ENCODE peak calls at places on chromosomes 6 and 20, in nine cellular contexts. One of them, this sample, is unnamed.

GRCh38 chr6:17385660-17386059 is 7.7 kb upstream of the CAP2 start:
- DNase-seq in astrocyte of the spinal cord: no peak
- DNase-seq in stimulated activated CD4-positive, alpha-beta T cell treated with anti-CD3 and anti-CD28 coated beads, Interleukin-4, amount 100 ng/mL, for 1 hour: no peak
- DNase-seq in PC-3: no peak
- DNase-seq in AG04450: peak
- DNase-seq in GM20000: no peak
- DNase-seq in H54: no peak
- DNase-seq in ACHN: no peak
- DNase-seq in NCI-H2081 treated with DMSO at 0.1 percent for 48 hours: no peak
- DNase-seq in this sample: no peak

GRCh38 chr6:130307752-130308361 is 58.0 kb upstream of the TMEM200A start:
- DNase-seq in PC-3: peak
- DNase-seq in NCI-H2081 treated with DMSO at 0.1 percent for 48 hours: no peak
- DNase-seq in astrocyte of the spinal cord: peak
- DNase-seq in stimulated activated CD4-positive, alpha-beta T cell treated with anti-CD3 and anti-CD28 coated beads, Interleukin-4, amount 100 ng/mL, for 1 hour: no peak
- DNase-seq in AG04450: peak
- DNase-seq in GM20000: no peak
- DNase-seq in H54: peak
- DNase-seq in ACHN: no peak
- DNase-seq in this sample: peak

GRCh38 chr20:36499723-36500501 is 41.4 kb upstream of the MYL9 start:
- DNase-seq in AG04450: no peak
- DNase-seq in stimulated activated CD4-positive, alpha-beta T cell treated with anti-CD3 and anti-CD28 coated beads, Interleukin-4, amount 100 ng/mL, for 1 hour: no peak
- DNase-seq in PC-3: no peak
- DNase-seq in GM20000: no peak
- DNase-seq in ACHN: no peak
- DNase-seq in NCI-H2081 treated with DMSO at 0.1 percent for 48 hours: no peak
- DNase-seq in H54: no peak
- DNase-seq in astrocyte of the spinal cord: peak
- DNase-seq in this sample: no peak

GRCh38 chr6:108156938-108157233 is 8.9 kb upstream of the NR2E1 start:
- DNase-seq in GM20000: peak
- DNase-seq in astrocyte of the spinal cord: no peak
- DNase-seq in NCI-H2081 treated with DMSO at 0.1 percent for 48 hours: no peak
- DNase-seq in stimulated activated CD4-positive, alpha-beta T cell treated with anti-CD3 and anti-CD28 coated beads, Interleukin-4, amount 100 ng/mL, for 1 hour: no peak
- DNase-seq in AG04450: no peak
- DNase-seq in ACHN: no peak
- DNase-seq in H54: no peak
- DNase-seq in PC-3: no peak
- DNase-seq in this sample: no peak

GRCh38 chr20:46458891-46459750 is 52.7 kb upstream of the ELMO2 start:
- DNase-seq in GM20000: no peak
- DNase-seq in PC-3: no peak
- DNase-seq in H54: no peak
- DNase-seq in astrocyte of the spinal cord: no peak
- DNase-seq in AG04450: no peak
- DNase-seq in ACHN: no peak
- DNase-seq in stimulated activated CD4-positive, alpha-beta T cell treated with anti-CD3 and anti-CD28 coated beads, Interleukin-4, amount 100 ng/mL, for 1 hour: peak
- DNase-seq in NCI-H2081 treated with DMSO at 0.1 percent for 48 hours: no peak
- DNase-seq in this sample: peak

GRCh38 chr20:41308726-41309413 is 8.7 kb downstream of the ZHX3 start:
- DNase-seq in NCI-H2081 treated with DMSO at 0.1 percent for 48 hours: no peak
- DNase-seq in H54: no peak
- DNase-seq in PC-3: no peak
- DNase-seq in astrocyte of the spinal cord: no peak
- DNase-seq in stimulated activated CD4-positive, alpha-beta T cell treated with anti-CD3 and anti-CD28 coated beads, Interleukin-4, amount 100 ng/mL, for 1 hour: no peak
- DNase-seq in ACHN: no peak
- DNase-seq in AG04450: no peak
- DNase-seq in GM20000: no peak
- DNase-seq in this sample: no peak

GRCh38 chr20:32507998-32508774 is 76.9 kb downstream of the NOL4L start:
- DNase-seq in H54: no peak
- DNase-seq in AG04450: no peak
- DNase-seq in astrocyte of the spinal cord: no peak
- DNase-seq in GM20000: no peak
- DNase-seq in PC-3: no peak
- DNase-seq in NCI-H2081 treated with DMSO at 0.1 percent for 48 hours: no peak
- DNase-seq in ACHN: no peak
- DNase-seq in stimulated activated CD4-positive, alpha-beta T cell treated with anti-CD3 and anti-CD28 coated beads, Interleukin-4, amount 100 ng/mL, for 1 hour: no peak
- DNase-seq in this sample: no peak

GRCh38 chr20:36066777-36067176 is 87.8 kb upstream of the EPB41L1 start:
- DNase-seq in ACHN: no peak
- DNase-seq in astrocyte of the spinal cord: no peak
- DNase-seq in stimulated activated CD4-positive, alpha-beta T cell treated with anti-CD3 and anti-CD28 coated beads, Interleukin-4, amount 100 ng/mL, for 1 hour: no peak
- DNase-seq in AG04450: no peak
- DNase-seq in NCI-H2081 treated with DMSO at 0.1 percent for 48 hours: peak
- DNase-seq in H54: no peak
- DNase-seq in GM20000: no peak
- DNase-seq in PC-3: no peak
- DNase-seq in this sample: no peak

GRCh38 chr6:159112714-159113113 is 56.5 kb upstream of the FNDC1 start:
- DNase-seq in astrocyte of the spinal cord: no peak
- DNase-seq in ACHN: no peak
- DNase-seq in GM20000: no peak
- DNase-seq in AG04450: no peak
- DNase-seq in PC-3: no peak
- DNase-seq in NCI-H2081 treated with DMSO at 0.1 percent for 48 hours: no peak
- DNase-seq in stimulated activated CD4-positive, alpha-beta T cell treated with anti-CD3 and anti-CD28 coated beads, Interleukin-4, amount 100 ng/mL, for 1 hour: no peak
- DNase-seq in H54: no peak
- DNase-seq in this sample: no peak

GRCh38 chr20:19783966-19784401 is 25.9 kb downstream of the RIN2 start:
- DNase-seq in GM20000: no peak
- DNase-seq in PC-3: peak
- DNase-seq in H54: no peak
- DNase-seq in astrocyte of the spinal cord: peak
- DNase-seq in ACHN: peak
- DNase-seq in stimulated activated CD4-positive, alpha-beta T cell treated with anti-CD3 and anti-CD28 coated beads, Interleukin-4, amount 100 ng/mL, for 1 hour: no peak
- DNase-seq in NCI-H2081 treated with DMSO at 0.1 percent for 48 hours: no peak
- DNase-seq in AG04450: peak
- DNase-seq in this sample: peak

GRCh38 chr20:15154070-15154469 is 816.7 kb upstream of the FLRT3 start:
- DNase-seq in astrocyte of the spinal cord: no peak
- DNase-seq in AG04450: no peak
- DNase-seq in H54: no peak
- DNase-seq in GM20000: no peak
- DNase-seq in stimulated activated CD4-positive, alpha-beta T cell treated with anti-CD3 and anti-CD28 coated beads, Interleukin-4, amount 100 ng/mL, for 1 hour: no peak
- DNase-seq in NCI-H2081 treated with DMSO at 0.1 percent for 48 hours: no peak
- DNase-seq in ACHN: no peak
- DNase-seq in PC-3: peak
- DNase-seq in this sample: no peak

GRCh38 chr6:42989923-42990322 is 5.6 kb downstream of the PPP2R5D start:
- DNase-seq in GM20000: no peak
- DNase-seq in astrocyte of the spinal cord: no peak
- DNase-seq in AG04450: no peak
- DNase-seq in H54: no peak
- DNase-seq in stimulated activated CD4-positive, alpha-beta T cell treated with anti-CD3 and anti-CD28 coated beads, Interleukin-4, amount 100 ng/mL, for 1 hour: no peak
- DNase-seq in NCI-H2081 treated with DMSO at 0.1 percent for 48 hours: no peak
- DNase-seq in PC-3: no peak
- DNase-seq in ACHN: no peak
- DNase-seq in this sample: no peak

GRCh38 chr6:29954272-29954671 is 11.9 kb downstream of the HLA-A start:
- DNase-seq in GM20000: no peak
- DNase-seq in ACHN: no peak
- DNase-seq in H54: no peak
- DNase-seq in astrocyte of the spinal cord: no peak
- DNase-seq in AG04450: no peak
- DNase-seq in PC-3: no peak
- DNase-seq in stimulated activated CD4-positive, alpha-beta T cell treated with anti-CD3 and anti-CD28 coated beads, Interleukin-4, amount 100 ng/mL, for 1 hour: no peak
- DNase-seq in NCI-H2081 treated with DMSO at 0.1 percent for 48 hours: no peak
- DNase-seq in this sample: no peak

GRCh38 chr6:7725849-7726415 is at the start of gene BMP6:
- DNase-seq in PC-3: peak
- DNase-seq in H54: peak
- DNase-seq in astrocyte of the spinal cord: peak
- DNase-seq in NCI-H2081 treated with DMSO at 0.1 percent for 48 hours: peak
- DNase-seq in GM20000: peak
- DNase-seq in ACHN: peak
- DNase-seq in stimulated activated CD4-positive, alpha-beta T cell treated with anti-CD3 and anti-CD28 coated beads, Interleukin-4, amount 100 ng/mL, for 1 hour: peak
- DNase-seq in AG04450: peak
- DNase-seq in this sample: peak

GRCh38 chr20:43508604-43509040 is 1.1 kb downstream of the L3MBTL1 start:
- DNase-seq in GM20000: peak
- DNase-seq in ACHN: no peak
- DNase-seq in NCI-H2081 treated with DMSO at 0.1 percent for 48 hours: no peak
- DNase-seq in stimulated activated CD4-positive, alpha-beta T cell treated with anti-CD3 and anti-CD28 coated beads, Interleukin-4, amount 100 ng/mL, for 1 hour: no peak
- DNase-seq in astrocyte of the spinal cord: no peak
- DNase-seq in PC-3: no peak
- DNase-seq in H54: no peak
- DNase-seq in AG04450: no peak
- DNase-seq in this sample: no peak

GRCh38 chr20:37868998-37869861 is 33.7 kb upstream of the VSTM2L start:
- DNase-seq in stimulated activated CD4-positive, alpha-beta T cell treated with anti-CD3 and anti-CD28 coated beads, Interleukin-4, amount 100 ng/mL, for 1 hour: no peak
- DNase-seq in H54: no peak
- DNase-seq in AG04450: no peak
- DNase-seq in NCI-H2081 treated with DMSO at 0.1 percent for 48 hours: no peak
- DNase-seq in PC-3: no peak
- DNase-seq in ACHN: no peak
- DNase-seq in astrocyte of the spinal cord: no peak
- DNase-seq in GM20000: no peak
- DNase-seq in this sample: no peak

GRCh38 chr6:17506962-17507361 is 93.1 kb upstream of the FAM8A1 start:
- DNase-seq in astrocyte of the spinal cord: no peak
- DNase-seq in GM20000: no peak
- DNase-seq in stimulated activated CD4-positive, alpha-beta T cell treated with anti-CD3 and anti-CD28 coated beads, Interleukin-4, amount 100 ng/mL, for 1 hour: no peak
- DNase-seq in NCI-H2081 treated with DMSO at 0.1 percent for 48 hours: no peak
- DNase-seq in ACHN: no peak
- DNase-seq in AG04450: no peak
- DNase-seq in PC-3: no peak
- DNase-seq in H54: no peak
- DNase-seq in this sample: no peak

GRCh38 chr6:125995972-125996580 is 9.7 kb downstream of the TRMT11 start:
- DNase-seq in NCI-H2081 treated with DMSO at 0.1 percent for 48 hours: peak
- DNase-seq in ACHN: peak
- DNase-seq in H54: no peak
- DNase-seq in astrocyte of the spinal cord: peak
- DNase-seq in stimulated activated CD4-positive, alpha-beta T cell treated with anti-CD3 and anti-CD28 coated beads, Interleukin-4, amount 100 ng/mL, for 1 hour: peak
- DNase-seq in PC-3: peak
- DNase-seq in AG04450: no peak
- DNase-seq in GM20000: peak
- DNase-seq in this sample: peak

GRCh38 chr20:56788041-56788670 is 159.1 kb downstream of the TFAP2C start:
- DNase-seq in astrocyte of the spinal cord: peak
- DNase-seq in PC-3: peak
- DNase-seq in H54: peak
- DNase-seq in AG04450: peak
- DNase-seq in NCI-H2081 treated with DMSO at 0.1 percent for 48 hours: no peak
- DNase-seq in stimulated activated CD4-positive, alpha-beta T cell treated with anti-CD3 and anti-CD28 coated beads, Interleukin-4, amount 100 ng/mL, for 1 hour: no peak
- DNase-seq in ACHN: peak
- DNase-seq in GM20000: no peak
- DNase-seq in this sample: peak

GRCh38 chr6:111925296-111925695 is 52.0 kb upstream of the FYN start:
- DNase-seq in ACHN: no peak
- DNase-seq in astrocyte of the spinal cord: peak
- DNase-seq in NCI-H2081 treated with DMSO at 0.1 percent for 48 hours: no peak
- DNase-seq in H54: peak
- DNase-seq in stimulated activated CD4-positive, alpha-beta T cell treated with anti-CD3 and anti-CD28 coated beads, Interleukin-4, amount 100 ng/mL, for 1 hour: no peak
- DNase-seq in PC-3: peak
- DNase-seq in AG04450: no peak
- DNase-seq in GM20000: no peak
- DNase-seq in this sample: peak

GRCh38 chr6:163780993-163781392 is 366.5 kb downstream of the QKI start:
- DNase-seq in GM20000: no peak
- DNase-seq in NCI-H2081 treated with DMSO at 0.1 percent for 48 hours: no peak
- DNase-seq in ACHN: no peak
- DNase-seq in H54: no peak
- DNase-seq in AG04450: no peak
- DNase-seq in PC-3: no peak
- DNase-seq in stimulated activated CD4-positive, alpha-beta T cell treated with anti-CD3 and anti-CD28 coated beads, Interleukin-4, amount 100 ng/mL, for 1 hour: no peak
- DNase-seq in astrocyte of the spinal cord: peak
- DNase-seq in this sample: no peak

GRCh38 chr20:44650777-44651493 is 564 bp downstream of the ADA start:
- DNase-seq in astrocyte of the spinal cord: no peak
- DNase-seq in ACHN: no peak
- DNase-seq in NCI-H2081 treated with DMSO at 0.1 percent for 48 hours: no peak
- DNase-seq in GM20000: peak
- DNase-seq in H54: no peak
- DNase-seq in PC-3: no peak
- DNase-seq in AG04450: no peak
- DNase-seq in stimulated activated CD4-positive, alpha-beta T cell treated with anti-CD3 and anti-CD28 coated beads, Interleukin-4, amount 100 ng/mL, for 1 hour: peak
- DNase-seq in this sample: no peak

GRCh38 chr6:68040312-68040778 is 594.7 kb upstream of the ADGRB3 start:
- DNase-seq in GM20000: no peak
- DNase-seq in ACHN: no peak
- DNase-seq in H54: no peak
- DNase-seq in stimulated activated CD4-positive, alpha-beta T cell treated with anti-CD3 and anti-CD28 coated beads, Interleukin-4, amount 100 ng/mL, for 1 hour: no peak
- DNase-seq in astrocyte of the spinal cord: no peak
- DNase-seq in NCI-H2081 treated with DMSO at 0.1 percent for 48 hours: no peak
- DNase-seq in PC-3: no peak
- DNase-seq in AG04450: no peak
- DNase-seq in this sample: peak

GRCh38 chr6:123402052-123402451 is 234.7 kb downstream of the TRDN start:
- DNase-seq in stimulated activated CD4-positive, alpha-beta T cell treated with anti-CD3 and anti-CD28 coated beads, Interleukin-4, amount 100 ng/mL, for 1 hour: no peak
- DNase-seq in AG04450: no peak
- DNase-seq in H54: no peak
- DNase-seq in astrocyte of the spinal cord: no peak
- DNase-seq in GM20000: no peak
- DNase-seq in ACHN: no peak
- DNase-seq in NCI-H2081 treated with DMSO at 0.1 percent for 48 hours: no peak
- DNase-seq in PC-3: no peak
- DNase-seq in this sample: peak

GRCh38 chr6:35265523-35265922 is 6.0 kb downstream of the ZNF76 start:
- DNase-seq in stimulated activated CD4-positive, alpha-beta T cell treated with anti-CD3 and anti-CD28 coated beads, Interleukin-4, amount 100 ng/mL, for 1 hour: no peak
- DNase-seq in astrocyte of the spinal cord: no peak
- DNase-seq in NCI-H2081 treated with DMSO at 0.1 percent for 48 hours: no peak
- DNase-seq in GM20000: no peak
- DNase-seq in PC-3: no peak
- DNase-seq in AG04450: no peak
- DNase-seq in H54: no peak
- DNase-seq in ACHN: no peak
- DNase-seq in this sample: no peak

GRCh38 chr6:81487489-81487888 is 265.0 kb downstream of the TENT5A start:
- DNase-seq in NCI-H2081 treated with DMSO at 0.1 percent for 48 hours: no peak
- DNase-seq in PC-3: no peak
- DNase-seq in astrocyte of the spinal cord: peak
- DNase-seq in H54: no peak
- DNase-seq in AG04450: no peak
- DNase-seq in GM20000: no peak
- DNase-seq in ACHN: no peak
- DNase-seq in stimulated activated CD4-positive, alpha-beta T cell treated with anti-CD3 and anti-CD28 coated beads, Interleukin-4, amount 100 ng/mL, for 1 hour: no peak
- DNase-seq in this sample: no peak

GRCh38 chr6:43242908-43243648 is at the start of gene TTBK1:
- DNase-seq in H54: no peak
- DNase-seq in AG04450: no peak
- DNase-seq in NCI-H2081 treated with DMSO at 0.1 percent for 48 hours: no peak
- DNase-seq in ACHN: no peak
- DNase-seq in stimulated activated CD4-positive, alpha-beta T cell treated with anti-CD3 and anti-CD28 coated beads, Interleukin-4, amount 100 ng/mL, for 1 hour: peak
- DNase-seq in GM20000: no peak
- DNase-seq in PC-3: no peak
- DNase-seq in astrocyte of the spinal cord: no peak
- DNase-seq in this sample: no peak

GRCh38 chr6:52167272-52167671 is 18.9 kb upstream of the IL17A start:
- DNase-seq in NCI-H2081 treated with DMSO at 0.1 percent for 48 hours: no peak
- DNase-seq in astrocyte of the spinal cord: no peak
- DNase-seq in AG04450: no peak
- DNase-seq in H54: no peak
- DNase-seq in stimulated activated CD4-positive, alpha-beta T cell treated with anti-CD3 and anti-CD28 coated beads, Interleukin-4, amount 100 ng/mL, for 1 hour: no peak
- DNase-seq in ACHN: no peak
- DNase-seq in GM20000: no peak
- DNase-seq in PC-3: no peak
- DNase-seq in this sample: no peak

GRCh38 chr20:4060856-4061440 is 45.6 kb upstream of the RNF24 start:
- DNase-seq in PC-3: no peak
- DNase-seq in GM20000: no peak
- DNase-seq in stimulated activated CD4-positive, alpha-beta T cell treated with anti-CD3 and anti-CD28 coated beads, Interleukin-4, amount 100 ng/mL, for 1 hour: no peak
- DNase-seq in ACHN: no peak
- DNase-seq in AG04450: no peak
- DNase-seq in NCI-H2081 treated with DMSO at 0.1 percent for 48 hours: no peak
- DNase-seq in H54: no peak
- DNase-seq in astrocyte of the spinal cord: no peak
- DNase-seq in this sample: no peak

This sample was measured in renal cortical epithelial cell.